ENCODE peak calls at places on chromosomes 3 and 15, in eight cellular contexts. X is ovary, T is IMR-90, C is lung, A is heart right ventricle, P is AG09309, E is GM12864, L is body of pancreas. K is an unnamed sample.

GRCh38 chr3:72582211-72582878 is 265.9 kb downstream of the SHQ1 start:
- DNase-seq in X (no peak), T (no peak), C (no peak), A (no peak), P (no peak), E (peak), L (peak), K (no peak)

GRCh38 chr3:131568460-131568859 is 65.7 kb upstream of the MRPL3 start:
- DNase-seq in X (no peak), T (no peak), C (no peak), A (no peak), P (no peak), E (no peak), L (no peak), K (no peak)

GRCh38 chr3:180700941-180701340 is 21.7 kb upstream of the CCDC39 start:
- DNase-seq in X (no peak), T (no peak), C (no peak), A (no peak), P (no peak), E (no peak), L (no peak), K (peak)

GRCh38 chr15:63198752-63199250 is 9.4 kb downstream of the RAB8B start:
- DNase-seq in X (no peak), T (peak), C (no peak), A (no peak), P (no peak), E (no peak), L (no peak), K (no peak)

GRCh38 chr3:143081844-143082778 is 37.5 kb upstream of the CHST2 start:
- DNase-seq in X (no peak), T (no peak), C (no peak), A (no peak), P (no peak), E (peak), L (no peak), K (no peak)

GRCh38 chr3:197015790-197016705 is 13.6 kb downstream of the MELTF start:
- DNase-seq in X (no peak), T (no peak), C (no peak), A (no peak), P (no peak), E (no peak), L (no peak), K (no peak)

GRCh38 chr3:7800006-7800780 is 701.4 kb upstream of the LMCD1 start:
- DNase-seq in X (no peak), T (no peak), C (no peak), A (no peak), P (no peak), E (no peak), L (no peak), K (peak)

GRCh38 chr3:172040976-172041963 is 1.9 kb downstream of the FNDC3B start:
- DNase-seq in X (peak), T (peak), C (no peak), A (no peak), P (peak), E (no peak), L (peak), K (peak)

GRCh38 chr3:133744241-133744640 is 2.0 kb upstream of the TF start:
- DNase-seq in X (no peak), T (no peak), C (no peak), A (no peak), P (no peak), E (no peak), L (no peak), K (no peak)

GRCh38 chr15:73265536-73266153 is 103.1 kb downstream of the HCN4 start:
- DNase-seq in X (peak), T (peak), C (no peak), A (no peak), P (no peak), E (no peak), L (peak), K (peak)

GRCh38 chr3:153829596-153830170 is 291.5 kb upstream of the ARHGEF26 start:
- DNase-seq in X (no peak), T (no peak), C (no peak), A (no peak), P (no peak), E (no peak), L (no peak), K (peak)

GRCh38 chr15:89399390-89400120 is 64.9 kb upstream of the POLG start:
- DNase-seq in X (no peak), T (no peak), C (no peak), A (no peak), P (no peak), E (no peak), L (peak), K (peak)
- H3K4me3 ChIP-seq in X (no peak), T (no peak), C (no peak), A (peak), P (peak), E (peak), L (no peak), K (no peak)

DNA sequence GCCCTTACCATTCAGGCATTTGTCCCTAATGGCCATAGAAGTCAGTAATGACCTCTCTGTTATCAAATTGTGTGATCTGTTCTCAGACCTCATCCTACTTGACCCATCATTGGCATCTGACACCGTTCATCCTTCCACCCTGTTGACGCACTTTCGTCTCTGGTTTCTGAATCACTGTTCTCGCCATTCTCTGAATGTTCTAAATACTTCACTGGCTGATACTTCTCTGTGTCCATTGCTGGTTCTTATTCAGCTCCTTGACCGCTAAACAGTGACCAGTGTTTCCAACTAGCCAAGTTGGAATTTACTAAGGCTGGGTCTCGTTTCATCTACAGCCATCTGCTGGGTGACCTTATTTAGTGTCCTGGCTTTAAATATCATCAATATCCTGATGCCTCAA is 2.2 kb downstream of the ACAD9 start:
- DNase-seq in X (no peak), T (no peak), C (no peak), A (no peak), P (no peak), E (no peak), L (no peak), K (no peak)
- TF ChIP-seq CTCF in X (no peak), T (no peak), C (no peak), A (no peak), P (no peak), E (no peak), L (no peak), K (no peak)

DNA sequence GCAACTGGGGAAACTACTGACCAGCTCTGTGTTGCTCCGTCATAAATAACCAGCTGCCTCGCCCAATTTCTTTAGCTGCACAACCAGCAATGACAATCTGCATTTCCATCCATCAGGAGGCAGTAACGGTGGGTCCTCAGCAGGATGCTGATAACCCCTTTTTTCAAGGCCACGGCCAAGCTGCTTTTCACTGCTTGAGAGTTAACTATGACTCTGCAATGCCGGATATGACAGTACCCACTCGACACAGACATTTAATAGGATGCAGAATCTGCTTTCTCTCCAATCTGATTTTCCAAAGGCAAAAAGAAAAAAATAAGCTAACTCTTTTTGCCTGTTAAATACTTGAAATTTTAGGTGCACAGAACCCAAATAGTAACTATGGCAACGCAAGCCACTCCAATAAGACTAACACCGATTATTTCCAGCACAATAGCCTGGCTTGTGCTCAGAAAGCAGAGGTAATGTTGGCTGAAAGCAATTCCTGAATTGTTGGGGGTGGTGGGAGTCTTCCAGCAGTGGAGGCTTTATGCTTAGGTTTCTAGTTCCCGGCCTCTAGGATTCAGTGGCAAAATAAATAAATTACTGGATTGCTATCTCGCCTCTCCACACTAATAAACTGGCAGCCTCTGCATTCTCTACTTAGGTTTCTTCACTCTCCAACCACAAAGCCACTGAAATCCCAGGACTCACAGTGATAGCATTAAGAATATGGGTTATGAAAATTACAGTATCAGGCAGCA is 31.2 kb upstream of the SRGAP3 start:
- DNase-seq in X (no peak), T (no peak), C (no peak), A (peak), P (no peak), E (no peak), L (no peak), K (peak)
- H3K4me3 ChIP-seq in X (no peak), T (no peak), C (no peak), A (no peak), P (no peak), E (no peak), L (no peak), K (no peak)

GRCh38 chr3:149487598-149488197 is 13.2 kb downstream of the TM4SF4 start:
- DNase-seq in X (no peak), T (no peak), C (no peak), A (no peak), P (no peak), E (no peak), L (peak), K (no peak)
- TF ChIP-seq CTCF in X (no peak), T (no peak), C (no peak), A (peak), P (peak), E (peak), L (no peak), K (peak)

DNA sequence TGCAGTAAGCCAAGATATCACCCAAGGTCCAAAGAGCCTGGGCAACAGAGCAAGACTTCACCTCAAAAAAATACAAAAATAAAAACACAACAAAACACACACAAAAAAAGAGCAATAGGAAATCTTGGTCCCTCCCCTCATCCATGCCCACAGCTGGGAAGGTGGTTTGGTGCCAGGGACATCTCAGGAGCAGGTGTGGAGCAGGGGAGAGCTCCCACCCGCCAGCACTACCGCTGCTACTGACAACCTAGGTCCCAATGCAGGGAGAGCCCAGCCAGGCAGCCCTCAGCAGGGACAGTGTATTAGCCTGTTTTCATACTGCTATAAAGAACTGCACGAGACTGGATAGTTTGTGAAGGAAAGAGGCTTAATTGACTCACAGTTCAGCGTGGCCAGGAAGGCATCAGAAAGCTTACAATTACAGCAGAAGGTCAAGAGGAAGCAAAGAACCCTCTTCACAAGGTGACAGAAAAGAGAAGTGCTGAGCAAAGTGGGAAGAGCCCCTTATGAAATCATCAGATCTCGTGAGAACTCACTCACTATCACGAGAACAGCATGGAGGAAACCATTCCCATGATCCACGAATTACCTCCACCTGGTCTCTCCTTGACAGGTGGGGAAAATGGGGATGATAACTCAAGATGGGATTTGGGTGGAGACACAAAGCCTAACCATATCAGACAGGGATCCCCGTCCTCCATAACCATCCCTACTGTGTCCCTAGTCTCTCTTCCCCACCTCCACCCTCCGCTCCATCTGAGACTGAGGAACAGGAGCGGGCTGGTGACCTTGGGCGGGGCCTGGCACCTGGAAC is 218.6 kb downstream of the TBC1D2B start:
- DNase-seq in X (peak), T (no peak), C (no peak), A (no peak), P (no peak), E (no peak), L (peak), K (no peak)
- H3K4me3 ChIP-seq in X (no peak), T (no peak), C (no peak), A (no peak), P (no peak), E (no peak), L (no peak), K (no peak)